ENCODE peak calls at places on chromosomes 4 and X, in nine cellular contexts. One of them, this sample, is unnamed.
A peak's percentile ranks its signal among the peaks of the same experiment; 100 is the strongest.

GRCh38 chr4:140309124-140309870 is 64.1 kb upstream of the SCOC start:
- DNase-seq in occipital lobe: no peak
- DNase-seq in cortex of kidney: no peak
- DNase-seq in WTC11: peak; percentile 18
- DNase-seq in hippocampal formation: no peak
- DNase-seq in NCI-H1105: no peak
- DNase-seq in CD4-positive, CD25-positive, alpha-beta regulatory T cell: no peak
- DNase-seq in NCI-H2029 treated with DMSO at 0.1 percent for 48 hours: no peak
- DNase-seq in DMS79: no peak
- DNase-seq in this sample: no peak

GRCh38 chrX:56802921-56803848 is 74.1 kb downstream of the NBDY start:
- DNase-seq in occipital lobe: peak; percentile 62
- DNase-seq in NCI-H2029 treated with DMSO at 0.1 percent for 48 hours: no peak
- DNase-seq in hippocampal formation: peak; percentile 55
- DNase-seq in cortex of kidney: no peak
- DNase-seq in NCI-H1105: peak; percentile 24
- DNase-seq in DMS79: no peak
- DNase-seq in CD4-positive, CD25-positive, alpha-beta regulatory T cell: peak; percentile 24
- DNase-seq in WTC11: peak; percentile 74
- DNase-seq in this sample: peak; percentile 90

GRCh38 chr4:2797545-2798305 is 4.8 kb downstream of the SH3BP2 start:
- DNase-seq in cortex of kidney: no peak
- DNase-seq in occipital lobe: no peak
- DNase-seq in NCI-H2029 treated with DMSO at 0.1 percent for 48 hours: no peak
- DNase-seq in CD4-positive, CD25-positive, alpha-beta regulatory T cell: peak; percentile 36
- DNase-seq in NCI-H1105: no peak
- DNase-seq in hippocampal formation: no peak
- DNase-seq in WTC11: no peak
- DNase-seq in DMS79: no peak
- DNase-seq in this sample: no peak

GRCh38 chr4:40452490-40452813 is 117.3 kb downstream of the CHRNA9 start:
- DNase-seq in NCI-H2029 treated with DMSO at 0.1 percent for 48 hours: no peak
- DNase-seq in cortex of kidney: no peak
- DNase-seq in NCI-H1105: no peak
- DNase-seq in CD4-positive, CD25-positive, alpha-beta regulatory T cell: no peak
- DNase-seq in DMS79: no peak
- DNase-seq in occipital lobe: no peak
- DNase-seq in hippocampal formation: no peak
- DNase-seq in WTC11: no peak
- DNase-seq in this sample: no peak

GRCh38 chr4:41719417-41719816 is 29.1 kb downstream of the PHOX2B start:
- DNase-seq in NCI-H2029 treated with DMSO at 0.1 percent for 48 hours: no peak
- DNase-seq in hippocampal formation: no peak
- DNase-seq in NCI-H1105: no peak
- DNase-seq in occipital lobe: no peak
- DNase-seq in cortex of kidney: no peak
- DNase-seq in CD4-positive, CD25-positive, alpha-beta regulatory T cell: no peak
- DNase-seq in WTC11: no peak
- DNase-seq in DMS79: no peak
- DNase-seq in this sample: no peak

GRCh38 chr4:48341776-48342558 is 638 bp downstream of the SLAIN2 start:
- DNase-seq in CD4-positive, CD25-positive, alpha-beta regulatory T cell: peak; percentile 32
- DNase-seq in occipital lobe: peak; percentile 35
- DNase-seq in NCI-H1105: no peak
- DNase-seq in WTC11: peak; percentile 72
- DNase-seq in hippocampal formation: peak; percentile 53
- DNase-seq in NCI-H2029 treated with DMSO at 0.1 percent for 48 hours: no peak
- DNase-seq in cortex of kidney: peak; percentile 9
- DNase-seq in DMS79: peak; percentile 5
- DNase-seq in this sample: peak; percentile 58

GRCh38 chr4:73244941-73245601 is 13.5 kb downstream of the ANKRD17 start:
- DNase-seq in NCI-H2029 treated with DMSO at 0.1 percent for 48 hours: no peak
- DNase-seq in DMS79: no peak
- DNase-seq in WTC11: no peak
- DNase-seq in NCI-H1105: no peak
- DNase-seq in cortex of kidney: no peak
- DNase-seq in occipital lobe: no peak
- DNase-seq in CD4-positive, CD25-positive, alpha-beta regulatory T cell: no peak
- DNase-seq in hippocampal formation: no peak
- DNase-seq in this sample: no peak

GRCh38 chrX:84188320-84188834 is 378 bp upstream of the RPS6KA6 start:
- DNase-seq in WTC11: peak; percentile 48
- DNase-seq in CD4-positive, CD25-positive, alpha-beta regulatory T cell: no peak
- DNase-seq in NCI-H1105: peak; percentile 65
- DNase-seq in NCI-H2029 treated with DMSO at 0.1 percent for 48 hours: no peak
- DNase-seq in cortex of kidney: no peak
- DNase-seq in DMS79: peak; percentile 49
- DNase-seq in occipital lobe: peak; percentile 25
- DNase-seq in hippocampal formation: peak; percentile 3
- DNase-seq in this sample: peak; percentile 6

GRCh38 chrX:15349046-15349445 is 13.7 kb upstream of the PIGA start:
- DNase-seq in occipital lobe: no peak
- DNase-seq in cortex of kidney: no peak
- DNase-seq in DMS79: no peak
- DNase-seq in hippocampal formation: peak; percentile 7
- DNase-seq in CD4-positive, CD25-positive, alpha-beta regulatory T cell: no peak
- DNase-seq in NCI-H1105: peak; percentile 31
- DNase-seq in NCI-H2029 treated with DMSO at 0.1 percent for 48 hours: no peak
- DNase-seq in WTC11: no peak
- DNase-seq in this sample: peak; percentile 75

GRCh38 chr4:149173241-149174013 is 642.2 kb downstream of the IQCM start:
- DNase-seq in DMS79: no peak
- DNase-seq in NCI-H1105: no peak
- DNase-seq in NCI-H2029 treated with DMSO at 0.1 percent for 48 hours: no peak
- DNase-seq in occipital lobe: no peak
- DNase-seq in WTC11: no peak
- DNase-seq in CD4-positive, CD25-positive, alpha-beta regulatory T cell: no peak
- DNase-seq in hippocampal formation: no peak
- DNase-seq in cortex of kidney: no peak
- DNase-seq in this sample: no peak

GRCh38 chr4:42478941-42479340 is 81.7 kb downstream of the SHISA3 start:
- DNase-seq in CD4-positive, CD25-positive, alpha-beta regulatory T cell: no peak
- DNase-seq in hippocampal formation: no peak
- DNase-seq in WTC11: no peak
- DNase-seq in cortex of kidney: no peak
- DNase-seq in NCI-H1105: no peak
- DNase-seq in DMS79: no peak
- DNase-seq in occipital lobe: no peak
- DNase-seq in NCI-H2029 treated with DMSO at 0.1 percent for 48 hours: no peak
- DNase-seq in this sample: no peak

GRCh38 chrX:123424546-123424945 is 240.5 kb downstream of the GRIA3 start:
- DNase-seq in DMS79: no peak
- DNase-seq in cortex of kidney: no peak
- DNase-seq in occipital lobe: no peak
- DNase-seq in CD4-positive, CD25-positive, alpha-beta regulatory T cell: no peak
- DNase-seq in hippocampal formation: no peak
- DNase-seq in NCI-H2029 treated with DMSO at 0.1 percent for 48 hours: no peak
- DNase-seq in WTC11: no peak
- DNase-seq in NCI-H1105: no peak
- DNase-seq in this sample: no peak

GRCh38 chrX:118181030-118181429 is 64.4 kb upstream of the KLHL13 start:
- DNase-seq in occipital lobe: no peak
- DNase-seq in WTC11: no peak
- DNase-seq in cortex of kidney: no peak
- DNase-seq in DMS79: no peak
- DNase-seq in NCI-H1105: no peak
- DNase-seq in CD4-positive, CD25-positive, alpha-beta regulatory T cell: no peak
- DNase-seq in hippocampal formation: no peak
- DNase-seq in NCI-H2029 treated with DMSO at 0.1 percent for 48 hours: no peak
- DNase-seq in this sample: no peak

GRCh38 chr4:24533364-24533763 is 51.0 kb downstream of the DHX15 start:
- DNase-seq in cortex of kidney: no peak
- DNase-seq in NCI-H1105: no peak
- DNase-seq in DMS79: no peak
- DNase-seq in CD4-positive, CD25-positive, alpha-beta regulatory T cell: no peak
- DNase-seq in WTC11: no peak
- DNase-seq in hippocampal formation: no peak
- DNase-seq in NCI-H2029 treated with DMSO at 0.1 percent for 48 hours: no peak
- DNase-seq in occipital lobe: no peak
- DNase-seq in this sample: no peak

GRCh38 chr4:165580379-165580905 is 201.6 kb downstream of the CPE start:
- DNase-seq in NCI-H2029 treated with DMSO at 0.1 percent for 48 hours: no peak
- DNase-seq in occipital lobe: no peak
- DNase-seq in WTC11: no peak
- DNase-seq in CD4-positive, CD25-positive, alpha-beta regulatory T cell: no peak
- DNase-seq in NCI-H1105: no peak
- DNase-seq in DMS79: no peak
- DNase-seq in cortex of kidney: no peak
- DNase-seq in hippocampal formation: no peak
- DNase-seq in this sample: no peak

GRCh38 chr4:156971623-156972369 is at the start of gene PDGFC:
- DNase-seq in cortex of kidney: peak; percentile 35
- DNase-seq in occipital lobe: peak; percentile 31
- DNase-seq in NCI-H1105: peak; percentile 8
- DNase-seq in CD4-positive, CD25-positive, alpha-beta regulatory T cell: no peak
- DNase-seq in DMS79: no peak
- DNase-seq in WTC11: peak; percentile 86
- DNase-seq in hippocampal formation: peak; percentile 52
- DNase-seq in NCI-H2029 treated with DMSO at 0.1 percent for 48 hours: no peak
- DNase-seq in this sample: peak; percentile 54

GRCh38 chr4:109990307-109991257 is 77.9 kb downstream of the EGF start:
- DNase-seq in occipital lobe: no peak
- DNase-seq in NCI-H2029 treated with DMSO at 0.1 percent for 48 hours: no peak
- DNase-seq in cortex of kidney: no peak
- DNase-seq in WTC11: no peak
- DNase-seq in DMS79: no peak
- DNase-seq in CD4-positive, CD25-positive, alpha-beta regulatory T cell: no peak
- DNase-seq in NCI-H1105: no peak
- DNase-seq in hippocampal formation: no peak
- DNase-seq in this sample: peak; percentile 24

GRCh38 chr4:30208731-30209435 is 511.3 kb upstream of the PCDH7 start:
- DNase-seq in CD4-positive, CD25-positive, alpha-beta regulatory T cell: no peak
- DNase-seq in hippocampal formation: no peak
- DNase-seq in cortex of kidney: no peak
- DNase-seq in DMS79: no peak
- DNase-seq in NCI-H2029 treated with DMSO at 0.1 percent for 48 hours: no peak
- DNase-seq in NCI-H1105: no peak
- DNase-seq in occipital lobe: no peak
- DNase-seq in WTC11: no peak
- DNase-seq in this sample: no peak

GRCh38 chrX:110414679-110415439 is 56.2 kb downstream of the RTL9 start:
- DNase-seq in DMS79: no peak
- DNase-seq in WTC11: no peak
- DNase-seq in NCI-H2029 treated with DMSO at 0.1 percent for 48 hours: no peak
- DNase-seq in hippocampal formation: no peak
- DNase-seq in occipital lobe: no peak
- DNase-seq in CD4-positive, CD25-positive, alpha-beta regulatory T cell: no peak
- DNase-seq in cortex of kidney: no peak
- DNase-seq in NCI-H1105: no peak
- DNase-seq in this sample: no peak

GRCh38 chrX:56564182-56564885 is 907 bp downstream of the UBQLN2 start:
- DNase-seq in hippocampal formation: peak; percentile 15
- DNase-seq in CD4-positive, CD25-positive, alpha-beta regulatory T cell: no peak
- DNase-seq in NCI-H1105: peak; percentile 32
- DNase-seq in occipital lobe: peak; percentile 27
- DNase-seq in NCI-H2029 treated with DMSO at 0.1 percent for 48 hours: no peak
- DNase-seq in WTC11: no peak
- DNase-seq in DMS79: peak; percentile 15
- DNase-seq in cortex of kidney: no peak
- DNase-seq in this sample: peak; percentile 34

GRCh38 chr4:26787461-26788340 is 72.9 kb upstream of the STIM2 start:
- DNase-seq in WTC11: peak; percentile 50
- DNase-seq in CD4-positive, CD25-positive, alpha-beta regulatory T cell: no peak
- DNase-seq in cortex of kidney: no peak
- DNase-seq in NCI-H1105: no peak
- DNase-seq in NCI-H2029 treated with DMSO at 0.1 percent for 48 hours: no peak
- DNase-seq in hippocampal formation: no peak
- DNase-seq in DMS79: no peak
- DNase-seq in occipital lobe: no peak
- DNase-seq in this sample: no peak

GRCh38 chr4:155883895-155884294 is 17.8 kb upstream of the ASIC5 start:
- DNase-seq in DMS79: no peak
- DNase-seq in CD4-positive, CD25-positive, alpha-beta regulatory T cell: no peak
- DNase-seq in occipital lobe: no peak
- DNase-seq in cortex of kidney: no peak
- DNase-seq in WTC11: no peak
- DNase-seq in NCI-H1105: no peak
- DNase-seq in NCI-H2029 treated with DMSO at 0.1 percent for 48 hours: no peak
- DNase-seq in hippocampal formation: no peak
- DNase-seq in this sample: no peak

GRCh38 chr4:48017108-48017527 is 546 bp downstream of the NIPAL1 start:
- DNase-seq in cortex of kidney: no peak
- DNase-seq in CD4-positive, CD25-positive, alpha-beta regulatory T cell: peak; percentile 13
- DNase-seq in occipital lobe: peak; percentile 5
- DNase-seq in hippocampal formation: no peak
- DNase-seq in DMS79: no peak
- DNase-seq in WTC11: peak; percentile 57
- DNase-seq in NCI-H2029 treated with DMSO at 0.1 percent for 48 hours: no peak
- DNase-seq in NCI-H1105: no peak
- DNase-seq in this sample: no peak

GRCh38 chr4:52836653-52837052 is 25.5 kb upstream of the RASL11B start:
- DNase-seq in DMS79: no peak
- DNase-seq in NCI-H2029 treated with DMSO at 0.1 percent for 48 hours: no peak
- DNase-seq in WTC11: no peak
- DNase-seq in NCI-H1105: no peak
- DNase-seq in cortex of kidney: no peak
- DNase-seq in occipital lobe: no peak
- DNase-seq in hippocampal formation: no peak
- DNase-seq in CD4-positive, CD25-positive, alpha-beta regulatory T cell: no peak
- DNase-seq in this sample: no peak

GRCh38 chrX:106588801-106589200 is 23.0 kb upstream of the RADX start:
- DNase-seq in DMS79: no peak
- DNase-seq in WTC11: no peak
- DNase-seq in NCI-H1105: no peak
- DNase-seq in CD4-positive, CD25-positive, alpha-beta regulatory T cell: no peak
- DNase-seq in NCI-H2029 treated with DMSO at 0.1 percent for 48 hours: no peak
- DNase-seq in cortex of kidney: no peak
- DNase-seq in occipital lobe: no peak
- DNase-seq in hippocampal formation: no peak
- DNase-seq in this sample: no peak

GRCh38 chr4:177699365-177700213 is 257.4 kb upstream of the AGA start:
- DNase-seq in NCI-H1105: no peak
- DNase-seq in occipital lobe: no peak
- DNase-seq in CD4-positive, CD25-positive, alpha-beta regulatory T cell: no peak
- DNase-seq in hippocampal formation: no peak
- DNase-seq in DMS79: no peak
- DNase-seq in cortex of kidney: no peak
- DNase-seq in WTC11: no peak
- DNase-seq in NCI-H2029 treated with DMSO at 0.1 percent for 48 hours: no peak
- DNase-seq in this sample: no peak